ENCODE peak calls at places on chromosomes 11 and 22, in four cellular contexts. A, R, Y and I are unnamed samples.

GRCh38 chr11:82315093-82315492 is 418.6 kb downstream of the FAM181B start:
- DNase-seq in Y (no peak), A (peak), R (peak), I (peak)

GRCh38 chr11:85076535-85077330 is 550.4 kb downstream of the DLG2 start:
- DNase-seq in Y (no peak), R (peak), A (no peak), I (no peak)

GRCh38 chr11:64281957-64282770 is 2.3 kb downstream of the BAD start:
- DNase-seq in R (no peak), Y (no peak), A (no peak), I (no peak)

GRCh38 chr11:105862736-105863367 is 159.2 kb downstream of the MSANTD4 start:
- DNase-seq in R (peak), Y (no peak), A (no peak), I (no peak)

GRCh38 chr11:132539590-132540368 is 992.5 kb downstream of the OPCML start:
- DNase-seq in R (no peak), A (no peak), Y (no peak), I (no peak)

GRCh38 chr11:103829596-103829995 is 206.8 kb upstream of the DDI1 start:
- DNase-seq in A (no peak), R (no peak), Y (no peak), I (no peak)

GRCh38 chr22:31179345-31179744 is 19.4 kb downstream of the RNF185 start:
- DNase-seq in A (no peak), R (peak), Y (no peak), I (no peak)

GRCh38 chr11:6545917-6546605 is 49.0 kb downstream of the DNHD1 start:
- DNase-seq in Y (no peak), A (no peak), R (no peak), I (no peak)